ENCODE peak calls at places on chromosomes 13 and 19, in nine cellular contexts. X, H, N, V, W, L, K, Z and R are unnamed samples.

GRCh38 chr13:114225610-114226009 is 9.1 kb upstream of the CDC16 start:
- DNase-seq in X (no peak), H (no peak), N (no peak), V (no peak), W (no peak), L (no peak), K (no peak), Z (no peak), R (no peak)

GRCh38 chr13:89457977-89458376 is 1786.8 kb downstream of the SLITRK5 start:
- DNase-seq in X (no peak), H (no peak), N (no peak), V (peak), W (no peak), L (no peak), K (peak), Z (no peak), R (peak)

GRCh38 chr13:83150616-83151307 is 731.5 kb downstream of the SLITRK1 start:
- DNase-seq in X (no peak), H (no peak), N (no peak), V (peak), W (no peak), L (no peak), K (no peak), Z (no peak), R (no peak)

GRCh38 chr19:18700501-18701249 is 17.2 kb downstream of the CRTC1 start:
- DNase-seq in X (peak), H (peak), N (peak), V (peak), W (peak), L (peak), K (peak), Z (peak), R (peak)

GRCh38 chr13:94192576-94192975 is 286.9 kb downstream of the DCT start:
- DNase-seq in X (no peak), H (peak), N (peak), V (no peak), W (no peak), L (no peak), K (peak), Z (no peak), R (peak)

GRCh38 chr19:27753622-27754021 is 1459.3 kb downstream of the UQCRFS1 start:
- DNase-seq in X (no peak), H (no peak), N (no peak), V (no peak), W (no peak), L (no peak), K (no peak), Z (no peak), R (no peak)

GRCh38 chr19:38055655-38056521 is 148.9 kb downstream of the SIPA1L3 start:
- DNase-seq in X (no peak), H (no peak), N (peak), V (no peak), W (no peak), L (no peak), K (no peak), Z (no peak), R (no peak)

GRCh38 chr13:44904982-44905381 is 84.3 kb downstream of the NUFIP1 start:
- DNase-seq in X (peak), H (no peak), N (no peak), V (peak), W (peak), L (no peak), K (peak), Z (no peak), R (peak)

GRCh38 chr13:29195459-29195858 is 375.3 kb downstream of the MTUS2 start:
- DNase-seq in X (no peak), H (no peak), N (no peak), V (no peak), W (no peak), L (no peak), K (no peak), Z (no peak), R (no peak)

GRCh38 chr13:113024466-113024865 is 55.5 kb downstream of the MCF2L start:
- DNase-seq in X (no peak), H (no peak), N (no peak), V (no peak), W (no peak), L (no peak), K (no peak), Z (no peak), R (no peak)

GRCh38 chr19:58513694-58514563 is 2.1 kb upstream of the SLC27A5 start:
- DNase-seq in X (peak), H (peak), N (peak), V (peak), W (peak), L (peak), K (peak), Z (peak), R (peak)

GRCh38 chr13:35722438-35723060 is 246.1 kb upstream of the MAB21L1 start:
- DNase-seq in X (no peak), H (no peak), N (no peak), V (peak), W (no peak), L (no peak), K (no peak), Z (no peak), R (no peak)

GRCh38 chr13:53921473-53921872 is 892.9 kb downstream of the OLFM4 start:
- DNase-seq in X (peak), H (no peak), N (no peak), V (no peak), W (no peak), L (no peak), K (no peak), Z (no peak), R (no peak)

GRCh38 chr19:49889687-49890348 is 6.9 kb downstream of the IL4I1 start:
- DNase-seq in X (peak), H (peak), N (peak), V (peak), W (peak), L (peak), K (peak), Z (no peak), R (no peak)

GRCh38 chr13:36094478-36094877 is 36.7 kb downstream of the DCLK1 start:
- DNase-seq in X (no peak), H (no peak), N (no peak), V (no peak), W (no peak), L (no peak), K (no peak), Z (no peak), R (no peak)

GRCh38 chr13:100315522-100315921 is 226.6 kb downstream of the PCCA start:
- DNase-seq in X (no peak), H (no peak), N (no peak), V (no peak), W (no peak), L (no peak), K (no peak), Z (no peak), R (no peak)

GRCh38 chr19:2949939-2950285 is 5.1 kb upstream of the ZNF77 start:
- DNase-seq in X (no peak), H (no peak), N (no peak), V (peak), W (no peak), L (no peak), K (peak), Z (no peak), R (no peak)

GRCh38 chr19:36807029-36807428 is 31.2 kb downstream of the ZNF790 start:
- DNase-seq in X (no peak), H (no peak), N (no peak), V (no peak), W (no peak), L (no peak), K (no peak), Z (no peak), R (no peak)

GRCh38 chr19:51195316-51195586 is 29.6 kb upstream of the CD33 start:
- DNase-seq in X (no peak), H (no peak), N (no peak), V (no peak), W (no peak), L (no peak), K (no peak), Z (no peak), R (no peak)

GRCh38 chr13:102203718-102204117 is 198.1 kb downstream of the FGF14 start:
- DNase-seq in X (no peak), H (no peak), N (no peak), V (no peak), W (no peak), L (no peak), K (no peak), Z (no peak), R (no peak)

GRCh38 chr19:40775632-40776022 is 306 bp downstream of the MIA start:
- DNase-seq in X (no peak), H (no peak), N (no peak), V (no peak), W (no peak), L (no peak), K (no peak), Z (no peak), R (no peak)